ENCODE peak calls at places on chromosomes 6 and 20, in eight cellular contexts. H, Z, F, J, C, A, I and K are unnamed samples.
A peak's percentile ranks its signal among the peaks of the same experiment; 100 is the strongest.

GRCh38 chr20:37680420-37680819 is 13.4 kb upstream of the CTNNBL1 start:
- DNase-seq in H (no peak), J (no peak), F (no peak), A (no peak), I (no peak), Z (no peak), C (no peak), K (no peak)

GRCh38 chr6:16819752-16820151 is 58.5 kb upstream of the ATXN1 start:
- DNase-seq in I (no peak), J (no peak), A (no peak), H (no peak), F (peak; percentile 20), C (peak; percentile 12), Z (no peak), K (no peak)

GRCh38 chr6:41156771-41157170 is 2.6 kb upstream of the TREML1 start:
- DNase-seq in A (no peak), F (no peak), C (no peak), I (no peak), J (no peak), Z (no peak), H (no peak), K (no peak)

GRCh38 chr6:165880721-165881120 is 217.7 kb upstream of the PDE10A start:
- DNase-seq in A (no peak), I (no peak), F (no peak), H (no peak), C (no peak), J (no peak), Z (no peak), K (no peak)

GRCh38 chr6:84103029-84103428 is 69.5 kb downstream of the MRAP2 start:
- DNase-seq in J (no peak), H (no peak), A (no peak), I (no peak), Z (no peak), C (no peak), F (no peak), K (no peak)

GRCh38 chr6:2851727-2852513 is 10.3 kb upstream of the SERPINB1 start:
- DNase-seq in Z (no peak), C (no peak), F (no peak), J (no peak), A (no peak), H (no peak), I (no peak), K (no peak)

GRCh38 chr6:1551236-1551635 is 58.5 kb upstream of the FOXC1 start:
- DNase-seq in C (no peak), H (no peak), A (no peak), F (no peak), I (no peak), Z (no peak), J (no peak), K (no peak)

GRCh38 chr6:63509652-63510352 is 62.5 kb upstream of the LOC128125822 start:
- DNase-seq in F (peak; percentile 81), J (no peak), I (no peak), A (no peak), H (peak; percentile 63), C (no peak), Z (peak; percentile 62), K (no peak)

GRCh38 chr6:37675606-37676005 is 22.1 kb downstream of the MDGA1 start:
- DNase-seq in F (no peak), Z (no peak), J (no peak), A (no peak), H (no peak), I (no peak), C (no peak), K (no peak)

GRCh38 chr20:37179671-37180524 is 550 bp upstream of the MROH8 start:
- DNase-seq in H (no peak), C (no peak), J (no peak), A (no peak), I (no peak), Z (no peak), F (peak; percentile 23), K (no peak)

GRCh38 chr6:4474810-4475209 is 301.4 kb upstream of the CDYL start:
- DNase-seq in A (no peak), J (no peak), I (no peak), Z (no peak), C (no peak), H (no peak), F (no peak), K (no peak)

GRCh38 chr6:155253337-155253736 is 10.5 kb upstream of the CLDN20 start:
- DNase-seq in C (no peak), Z (no peak), J (no peak), I (no peak), A (no peak), F (no peak), H (no peak), K (no peak)

GRCh38 chr20:1373614-1374013 is 19.2 kb downstream of the FKBP1A start:
- DNase-seq in A (peak; percentile 85), H (no peak), Z (no peak), F (no peak), C (no peak), I (no peak), J (no peak), K (no peak)

GRCh38 chr20:1001981-1002681 is at the start of gene RSPO4:
- DNase-seq in I (no peak), A (no peak), H (no peak), Z (no peak), C (no peak), J (no peak), F (no peak), K (no peak)

GRCh38 chr6:7805828-7806227 is 79.9 kb downstream of the BMP6 start:
- DNase-seq in J (no peak), H (no peak), F (peak; percentile 33), C (no peak), A (no peak), Z (no peak), I (no peak), K (no peak)

GRCh38 chr6:109455502-109456282 is at the start of gene MICAL1:
- DNase-seq in F (peak; percentile 62), I (peak; percentile 77), Z (peak; percentile 77), H (peak; percentile 80), A (peak; percentile 47), C (peak; percentile 60), J (peak; percentile 25), K (peak; percentile 57)